ENCODE peak calls at places on chromosomes 12 and 14, in seven cellular contexts. One of them, this sample, is unnamed.

GRCh38 chr12:72547593-72547992 is 275.4 kb downstream of the TRHDE start:
- DNase-seq in GM12878: no peak
- DNase-seq in HepG2: no peak
- DNase-seq in HCT116: no peak
- DNase-seq in SK-N-SH: no peak
- DNase-seq in H1: no peak
- DNase-seq in K562: no peak
- DNase-seq in this sample: no peak

GRCh38 chr12:64299628-64300027 is 77.5 kb upstream of the KICS2 start:
- DNase-seq in GM12878: no peak
- DNase-seq in HepG2: no peak
- DNase-seq in HCT116: no peak
- DNase-seq in SK-N-SH: no peak
- DNase-seq in H1: no peak
- DNase-seq in K562: no peak
- DNase-seq in this sample: no peak

GRCh38 chr12:89098390-89099102 is 253.8 kb downstream of the DUSP6 start:
- DNase-seq in GM12878: no peak
- DNase-seq in HepG2: no peak
- DNase-seq in HCT116: no peak
- DNase-seq in SK-N-SH: peak
- DNase-seq in H1: peak
- DNase-seq in K562: no peak
- DNase-seq in this sample: no peak

GRCh38 chr14:68471029-68471963 is 321.6 kb downstream of the ZFP36L1 start:
- DNase-seq in GM12878: peak
- DNase-seq in HepG2: no peak
- DNase-seq in HCT116: no peak
- DNase-seq in SK-N-SH: no peak
- DNase-seq in H1: peak
- DNase-seq in K562: no peak
- DNase-seq in this sample: no peak

GRCh38 chr12:93813972-93814821 is 137.0 kb downstream of the CRADD start:
- DNase-seq in GM12878: no peak
- DNase-seq in HepG2: peak
- DNase-seq in HCT116: no peak
- DNase-seq in SK-N-SH: no peak
- DNase-seq in H1: no peak
- DNase-seq in K562: peak
- DNase-seq in this sample: no peak

GRCh38 chr14:22887990-22888378 is 5.0 kb downstream of the REM2 start:
- DNase-seq in GM12878: peak
- DNase-seq in HepG2: no peak
- DNase-seq in HCT116: no peak
- DNase-seq in SK-N-SH: no peak
- DNase-seq in H1: no peak
- DNase-seq in K562: peak
- DNase-seq in this sample: no peak

GRCh38 chr12:106051853-106052531 is 86.8 kb downstream of the NUAK1 start:
- DNase-seq in GM12878: no peak
- DNase-seq in HepG2: no peak
- DNase-seq in HCT116: no peak
- DNase-seq in SK-N-SH: no peak
- DNase-seq in H1: no peak
- DNase-seq in K562: no peak
- DNase-seq in this sample: no peak

GRCh38 chr12:10320643-10321042 is 13.0 kb downstream of the KLRD1 start:
- DNase-seq in GM12878: no peak
- DNase-seq in HepG2: no peak
- DNase-seq in HCT116: no peak
- DNase-seq in SK-N-SH: no peak
- DNase-seq in H1: no peak
- DNase-seq in K562: no peak
- DNase-seq in this sample: no peak

GRCh38 chr14:34895277-34895676 is 20.1 kb upstream of the BAZ1A start:
- DNase-seq in GM12878: no peak
- DNase-seq in HepG2: no peak
- DNase-seq in HCT116: no peak
- DNase-seq in SK-N-SH: no peak
- DNase-seq in H1: no peak
- DNase-seq in K562: no peak
- DNase-seq in this sample: no peak

GRCh38 chr14:22797017-22797917 is 18.0 kb downstream of the SLC7A7 start:
- DNase-seq in GM12878: no peak
- DNase-seq in HepG2: no peak
- DNase-seq in HCT116: no peak
- DNase-seq in SK-N-SH: no peak
- DNase-seq in H1: no peak
- DNase-seq in K562: peak
- DNase-seq in this sample: no peak

GRCh38 chr12:50859621-50860020 is 16.9 kb downstream of the TMPRSS12 start:
- DNase-seq in GM12878: no peak
- DNase-seq in HepG2: no peak
- DNase-seq in HCT116: no peak
- DNase-seq in SK-N-SH: no peak
- DNase-seq in H1: no peak
- DNase-seq in K562: no peak
- DNase-seq in this sample: no peak

GRCh38 chr14:101226265-101226602 is 322.7 kb upstream of the RTL1 start:
- DNase-seq in GM12878: no peak
- DNase-seq in HepG2: no peak
- DNase-seq in HCT116: no peak
- DNase-seq in SK-N-SH: no peak
- DNase-seq in H1: no peak
- DNase-seq in K562: no peak
- DNase-seq in this sample: no peak

GRCh38 chr12:74985293-74985985 is 224.2 kb downstream of the KCNC2 start:
- DNase-seq in GM12878: no peak
- DNase-seq in HepG2: no peak
- DNase-seq in HCT116: no peak
- DNase-seq in SK-N-SH: no peak
- DNase-seq in H1: no peak
- DNase-seq in K562: no peak
- DNase-seq in this sample: no peak

GRCh38 chr12:34390171-34390841 is 368.0 kb downstream of the ALG10 start:
- DNase-seq in GM12878: no peak
- DNase-seq in HepG2: no peak
- DNase-seq in HCT116: no peak
- DNase-seq in SK-N-SH: no peak
- DNase-seq in H1: no peak
- DNase-seq in K562: no peak
- DNase-seq in this sample: no peak

DNA sequence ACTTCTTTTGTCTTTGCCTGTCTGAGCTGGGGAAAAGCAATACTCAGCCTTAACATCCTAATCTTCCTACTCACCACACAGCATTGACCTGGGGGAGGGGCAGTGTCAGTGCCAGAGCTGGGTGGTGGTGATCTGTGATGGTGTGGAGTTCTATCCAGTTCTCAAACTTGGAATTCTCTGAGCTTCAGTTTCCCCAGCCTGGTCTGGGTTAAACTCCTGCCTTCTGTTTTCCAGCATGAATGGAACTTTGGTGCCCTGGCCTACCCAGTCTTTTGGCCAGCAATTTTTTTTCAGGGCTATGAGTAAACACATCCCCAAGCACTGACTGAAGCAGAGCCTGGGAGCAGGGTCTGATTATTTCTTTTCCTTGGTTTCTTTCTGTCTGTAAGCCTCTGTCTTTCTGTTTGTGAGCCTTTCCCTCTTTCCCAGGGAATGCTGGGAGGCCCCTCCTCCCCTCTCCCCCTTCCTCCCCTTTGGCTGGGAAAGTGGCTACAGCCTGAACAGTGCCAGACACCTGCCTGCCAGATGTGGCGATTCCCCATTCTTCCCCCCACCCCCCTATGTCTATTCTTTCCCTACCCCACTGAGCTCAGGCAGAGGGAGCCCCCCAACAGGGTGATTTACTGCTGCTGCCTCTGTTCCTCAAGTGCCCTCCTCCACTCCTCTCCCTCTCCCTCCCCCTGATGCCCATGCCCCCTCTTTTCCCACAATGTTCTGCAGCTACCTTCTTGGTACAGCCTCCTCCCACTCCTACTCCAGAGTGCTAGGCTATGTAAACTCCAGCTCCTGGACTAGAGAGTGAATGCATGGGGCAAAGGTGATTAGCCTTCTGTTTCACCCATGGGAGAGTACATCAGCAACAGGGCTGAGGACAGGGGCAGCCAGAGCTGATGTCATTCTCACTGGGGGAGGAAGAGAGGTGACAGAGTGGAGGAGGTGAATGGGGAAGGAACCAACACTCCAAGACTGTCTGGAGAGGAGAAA is 11.1 kb downstream of the GPR84 start:
- DNase-seq in GM12878: no peak
- DNase-seq in HepG2: no peak
- DNase-seq in HCT116: no peak
- DNase-seq in SK-N-SH: peak
- DNase-seq in H1: no peak
- DNase-seq in K562: peak
- DNase-seq in this sample: no peak
- TF ChIP-seq JUND in GM12878: no peak
- TF ChIP-seq JUND in HepG2: no peak
- TF ChIP-seq JUND in HCT116: no peak
- TF ChIP-seq JUND in SK-N-SH: no peak
- TF ChIP-seq JUND in H1: no peak
- TF ChIP-seq JUND in K562: peak
- TF ChIP-seq JUND in this sample: no peak

GRCh38 chr14:104880584-104881210 is 15.6 kb downstream of the CEP170B start:
- DNase-seq in GM12878: no peak
- DNase-seq in HepG2: no peak
- DNase-seq in HCT116: no peak
- DNase-seq in SK-N-SH: no peak
- DNase-seq in H1: no peak
- DNase-seq in K562: no peak
- DNase-seq in this sample: no peak

GRCh38 chr14:104881369-104881979 is 16.4 kb downstream of the CEP170B start:
- DNase-seq in GM12878: no peak
- DNase-seq in HepG2: no peak
- DNase-seq in HCT116: no peak
- DNase-seq in SK-N-SH: peak
- DNase-seq in H1: no peak
- DNase-seq in K562: no peak
- DNase-seq in this sample: no peak

GRCh38 chr14:104883681-104884361 is 18.8 kb downstream of the CEP170B start:
- DNase-seq in GM12878: no peak
- DNase-seq in HepG2: no peak
- DNase-seq in HCT116: no peak
- DNase-seq in SK-N-SH: no peak
- DNase-seq in H1: no peak
- DNase-seq in K562: no peak
- DNase-seq in this sample: no peak

GRCh38 chr14:104882991-104883660 is 18.1 kb downstream of the CEP170B start:
- DNase-seq in GM12878: no peak
- DNase-seq in HepG2: no peak
- DNase-seq in HCT116: no peak
- DNase-seq in SK-N-SH: no peak
- DNase-seq in H1: no peak
- DNase-seq in K562: no peak
- DNase-seq in this sample: no peak

GRCh38 chr14:104882325-104882973 is 17.4 kb downstream of the CEP170B start:
- DNase-seq in GM12878: no peak
- DNase-seq in HepG2: no peak
- DNase-seq in HCT116: peak
- DNase-seq in SK-N-SH: peak
- DNase-seq in H1: peak
- DNase-seq in K562: peak
- DNase-seq in this sample: peak
- TF ChIP-seq JUND in GM12878: no peak
- TF ChIP-seq JUND in HepG2: no peak
- TF ChIP-seq JUND in HCT116: no peak
- TF ChIP-seq JUND in SK-N-SH: no peak
- TF ChIP-seq JUND in H1: no peak
- TF ChIP-seq JUND in K562: no peak
- TF ChIP-seq JUND in this sample: no peak

GRCh38 chr14:80658155-80658554 is 283.4 kb downstream of the CEP128 start:
- DNase-seq in GM12878: no peak
- DNase-seq in HepG2: no peak
- DNase-seq in HCT116: no peak
- DNase-seq in SK-N-SH: no peak
- DNase-seq in H1: no peak
- DNase-seq in K562: no peak
- DNase-seq in this sample: no peak

GRCh38 chr14:80658733-80659132 is 282.8 kb downstream of the CEP128 start:
- DNase-seq in GM12878: no peak
- DNase-seq in HepG2: peak
- DNase-seq in HCT116: no peak
- DNase-seq in SK-N-SH: no peak
- DNase-seq in H1: no peak
- DNase-seq in K562: no peak
- DNase-seq in this sample: no peak

DNA sequence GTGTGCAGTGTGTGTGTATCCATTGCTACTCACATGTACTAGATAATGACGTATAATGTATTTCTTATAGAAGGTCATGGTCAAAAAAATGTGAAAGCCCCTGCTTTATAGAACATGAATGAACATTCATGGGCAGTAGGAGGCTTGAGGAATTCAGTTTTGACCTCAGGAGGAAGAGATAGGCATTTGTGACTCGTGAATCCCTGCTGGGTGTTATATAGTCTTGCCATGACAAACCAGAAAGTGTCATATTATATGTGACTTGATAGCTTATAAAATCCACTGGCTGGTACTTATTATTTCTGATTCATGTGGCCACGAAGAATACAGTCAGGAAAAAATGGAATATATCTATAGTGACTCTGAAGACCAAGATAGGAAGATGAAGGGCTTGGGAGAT is 287.6 kb downstream of the CEP128 start:
- DNase-seq in GM12878: no peak
- DNase-seq in HepG2: no peak
- DNase-seq in HCT116: no peak
- DNase-seq in SK-N-SH: no peak
- DNase-seq in H1: no peak
- DNase-seq in K562: no peak
- DNase-seq in this sample: no peak
- TF ChIP-seq JUND in GM12878: no peak
- TF ChIP-seq JUND in HepG2: no peak
- TF ChIP-seq JUND in HCT116: no peak
- TF ChIP-seq JUND in SK-N-SH: no peak
- TF ChIP-seq JUND in H1: no peak
- TF ChIP-seq JUND in K562: no peak
- TF ChIP-seq JUND in this sample: no peak

GRCh38 chr14:55545779-55546178 is 34.2 kb upstream of the KTN1 start:
- DNase-seq in GM12878: no peak
- DNase-seq in HepG2: no peak
- DNase-seq in HCT116: no peak
- DNase-seq in SK-N-SH: no peak
- DNase-seq in H1: no peak
- DNase-seq in K562: no peak
- DNase-seq in this sample: no peak

GRCh38 chr14:55537782-55538181 is 42.2 kb upstream of the KTN1 start:
- DNase-seq in GM12878: no peak
- DNase-seq in HepG2: no peak
- DNase-seq in HCT116: no peak
- DNase-seq in SK-N-SH: no peak
- DNase-seq in H1: no peak
- DNase-seq in K562: no peak
- DNase-seq in this sample: no peak

GRCh38 chr14:55539975-55540374 is 40.0 kb upstream of the KTN1 start:
- DNase-seq in GM12878: no peak
- DNase-seq in HepG2: no peak
- DNase-seq in HCT116: no peak
- DNase-seq in SK-N-SH: peak
- DNase-seq in H1: no peak
- DNase-seq in K562: no peak
- DNase-seq in this sample: no peak

GRCh38 chr14:55536208-55536708 is 43.7 kb upstream of the KTN1 start:
- DNase-seq in GM12878: no peak
- DNase-seq in HepG2: no peak
- DNase-seq in HCT116: no peak
- DNase-seq in SK-N-SH: no peak
- DNase-seq in H1: no peak
- DNase-seq in K562: no peak
- DNase-seq in this sample: peak

GRCh38 chr14:55540847-55541773 is 38.9 kb upstream of the KTN1 start:
- DNase-seq in GM12878: no peak
- DNase-seq in HepG2: no peak
- DNase-seq in HCT116: no peak
- DNase-seq in SK-N-SH: no peak
- DNase-seq in H1: no peak
- DNase-seq in K562: no peak
- DNase-seq in this sample: peak
- TF ChIP-seq JUND in GM12878: no peak
- TF ChIP-seq JUND in HepG2: no peak
- TF ChIP-seq JUND in HCT116: peak
- TF ChIP-seq JUND in SK-N-SH: peak
- TF ChIP-seq JUND in H1: no peak
- TF ChIP-seq JUND in K562: no peak
- TF ChIP-seq JUND in this sample: peak